ENCODE peak calls at places on chromosomes 1 and 21, in ten cellular contexts. J, O, S, I, V, K, T, A, L and E are unnamed samples.

GRCh38 chr1:172230526-172230925 is 190.0 kb upstream of the C1orf105 start:
- DNase-seq in J (no peak), O (no peak), S (no peak), I (no peak), V (no peak), K (no peak), T (no peak), A (no peak), L (no peak), E (no peak)

GRCh38 chr1:93666613-93667384 is 14.8 kb downstream of the BCAR3 start:
- DNase-seq in J (no peak), O (no peak), S (no peak), I (no peak), V (no peak), K (no peak), T (no peak), A (no peak), L (no peak), E (no peak)

GRCh38 chr1:31978853-31979400 is 34.7 kb upstream of the KHDRBS1 start:
- DNase-seq in J (no peak), O (no peak), S (peak), I (no peak), V (no peak), K (no peak), T (no peak), A (no peak), L (no peak), E (no peak)

GRCh38 chr1:3292868-3293562 is 161.4 kb upstream of the ARHGEF16 start:
- DNase-seq in J (no peak), O (no peak), S (peak), I (no peak), V (no peak), K (no peak), T (no peak), A (no peak), L (no peak), E (no peak)

GRCh38 chr1:112267929-112268328 is 128.1 kb upstream of the CTTNBP2NL start:
- DNase-seq in J (peak), O (no peak), S (no peak), I (no peak), V (no peak), K (no peak), T (peak), A (no peak), L (no peak), E (no peak)

GRCh38 chr1:202259705-202260104 is 66.1 kb downstream of the LGR6 start:
- DNase-seq in J (no peak), O (no peak), S (no peak), I (no peak), V (no peak), K (no peak), T (no peak), A (no peak), L (no peak), E (no peak)

GRCh38 chr1:26417111-26417510 is 6.5 kb downstream of the LIN28A start:
- DNase-seq in J (peak), O (peak), S (peak), I (peak), V (peak), K (peak), T (peak), A (no peak), L (peak), E (no peak)

GRCh38 chr1:204102719-204103118 is 29.8 kb downstream of the SOX13 start:
- DNase-seq in J (no peak), O (no peak), S (peak), I (no peak), V (no peak), K (no peak), T (no peak), A (no peak), L (no peak), E (no peak)

GRCh38 chr1:149849947-149850360 is 49.4 kb upstream of the BOLA1 start:
- DNase-seq in J (no peak), O (peak), S (no peak), I (no peak), V (no peak), K (no peak), T (no peak), A (no peak), L (no peak), E (no peak)

GRCh38 chr1:115837762-115838421 is 3.0 kb downstream of the NHLH2 start:
- DNase-seq in J (no peak), O (peak), S (peak), I (peak), V (no peak), K (peak), T (no peak), A (no peak), L (no peak), E (no peak)

GRCh38 chr1:210657806-210658205 is 329.1 kb downstream of the HHAT start:
- DNase-seq in J (no peak), O (no peak), S (no peak), I (no peak), V (no peak), K (no peak), T (no peak), A (no peak), L (no peak), E (no peak)

GRCh38 chr1:219567341-219567947 is 45.5 kb downstream of the ZC3H11B start:
- DNase-seq in J (no peak), O (no peak), S (no peak), I (no peak), V (no peak), K (no peak), T (no peak), A (no peak), L (peak), E (no peak)

GRCh38 chr1:222171005-222171404 is 376.9 kb downstream of the HHIPL2 start:
- DNase-seq in J (peak), O (no peak), S (peak), I (no peak), V (peak), K (no peak), T (no peak), A (no peak), L (peak), E (no peak)

GRCh38 chr1:181033128-181033798 is 520 bp upstream of the MR1 start:
- DNase-seq in J (no peak), O (no peak), S (no peak), I (no peak), V (no peak), K (no peak), T (no peak), A (no peak), L (no peak), E (no peak)

GRCh38 chr1:43477716-43478115 is 24.0 kb upstream of the HYI start:
- DNase-seq in J (no peak), O (no peak), S (no peak), I (no peak), V (no peak), K (no peak), T (no peak), A (no peak), L (no peak), E (no peak)

GRCh38 chr1:41330588-41331545 is 30.4 kb upstream of the FOXO6 start:
- DNase-seq in J (no peak), O (no peak), S (no peak), I (peak), V (no peak), K (no peak), T (no peak), A (peak), L (no peak), E (no peak)

GRCh38 chr1:89609781-89610456 is 23.0 kb upstream of the LRRC8C start:
- DNase-seq in J (no peak), O (no peak), S (no peak), I (no peak), V (no peak), K (no peak), T (no peak), A (no peak), L (no peak), E (no peak)

GRCh38 chr1:145846191-145846590 is 761 bp downstream of the NUDT17 start:
- DNase-seq in J (peak), O (peak), S (peak), I (peak), V (peak), K (no peak), T (no peak), A (no peak), L (peak), E (no peak)

GRCh38 chr1:62784509-62785365 is 805 bp downstream of the ATG4C start:
- DNase-seq in J (peak), O (no peak), S (peak), I (no peak), V (peak), K (no peak), T (no peak), A (no peak), L (peak), E (no peak)

GRCh38 chr1:107140703-107141490 is at the start of gene NTNG1:
- DNase-seq in J (peak), O (peak), S (peak), I (peak), V (peak), K (peak), T (peak), A (peak), L (peak), E (no peak)

GRCh38 chr1:202501281-202501680 is 152.8 kb downstream of the PPP1R12B start:
- DNase-seq in J (peak), O (no peak), S (peak), I (no peak), V (no peak), K (no peak), T (no peak), A (no peak), L (peak), E (no peak)

GRCh38 chr1:116999596-116999995 is 2.0 kb upstream of the CD101 start:
- DNase-seq in J (no peak), O (no peak), S (no peak), I (no peak), V (no peak), K (no peak), T (no peak), A (no peak), L (no peak), E (no peak)

DNA sequence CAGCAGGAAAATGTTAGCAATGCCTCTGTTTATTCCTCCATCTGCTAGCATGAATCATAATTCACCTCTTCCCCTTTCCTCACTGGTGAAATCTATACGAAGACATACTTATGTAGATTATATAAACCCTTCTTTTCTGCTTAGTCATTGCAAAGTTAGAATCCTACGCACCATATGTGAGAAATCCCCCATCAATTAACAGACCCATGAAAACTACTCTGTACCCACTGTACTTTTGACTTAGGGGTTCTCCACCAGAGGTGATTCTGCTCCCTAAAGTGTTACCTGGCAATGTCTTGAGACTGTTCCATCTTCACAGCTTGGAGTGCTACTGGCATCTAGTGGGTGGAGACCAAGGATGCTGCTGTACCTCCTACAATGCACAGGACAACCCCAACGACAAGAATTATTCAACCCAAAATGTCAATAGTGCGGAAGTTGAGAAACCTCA is 49.6 kb upstream of the KCTD3 start:
- DNase-seq in J (no peak), O (peak), S (peak), I (no peak), V (no peak), K (no peak), T (no peak), A (no peak), L (no peak), E (peak)
- TF ChIP-seq CTCF in J (no peak), O (no peak), S (peak), I (peak), V (no peak), K (no peak), T (no peak), A (peak), L (no peak), E (peak)

GRCh38 chr21:45259206-45259795 is 28.4 kb downstream of the POFUT2 start:
- DNase-seq in J (no peak), O (no peak), S (peak), I (no peak), V (no peak), K (peak), T (no peak), A (no peak), L (no peak), E (no peak)
- TF ChIP-seq CTCF in J (no peak), O (no peak), S (no peak), I (no peak), V (no peak), K (no peak), T (no peak), A (no peak), L (no peak), E (no peak)

GRCh38 chr1:157380523-157380922 is 171.8 kb downstream of the FCRL5 start:
- DNase-seq in J (no peak), O (no peak), S (no peak), I (no peak), V (no peak), K (no peak), T (no peak), A (no peak), L (no peak), E (no peak)

GRCh38 chr1:157382351-157382750 is 170.0 kb downstream of the FCRL5 start:
- DNase-seq in J (no peak), O (no peak), S (no peak), I (no peak), V (no peak), K (no peak), T (no peak), A (no peak), L (no peak), E (no peak)

GRCh38 chr1:157371826-157372225 is 180.5 kb downstream of the FCRL5 start:
- DNase-seq in J (no peak), O (no peak), S (no peak), I (no peak), V (no peak), K (no peak), T (no peak), A (no peak), L (no peak), E (no peak)

DNA sequence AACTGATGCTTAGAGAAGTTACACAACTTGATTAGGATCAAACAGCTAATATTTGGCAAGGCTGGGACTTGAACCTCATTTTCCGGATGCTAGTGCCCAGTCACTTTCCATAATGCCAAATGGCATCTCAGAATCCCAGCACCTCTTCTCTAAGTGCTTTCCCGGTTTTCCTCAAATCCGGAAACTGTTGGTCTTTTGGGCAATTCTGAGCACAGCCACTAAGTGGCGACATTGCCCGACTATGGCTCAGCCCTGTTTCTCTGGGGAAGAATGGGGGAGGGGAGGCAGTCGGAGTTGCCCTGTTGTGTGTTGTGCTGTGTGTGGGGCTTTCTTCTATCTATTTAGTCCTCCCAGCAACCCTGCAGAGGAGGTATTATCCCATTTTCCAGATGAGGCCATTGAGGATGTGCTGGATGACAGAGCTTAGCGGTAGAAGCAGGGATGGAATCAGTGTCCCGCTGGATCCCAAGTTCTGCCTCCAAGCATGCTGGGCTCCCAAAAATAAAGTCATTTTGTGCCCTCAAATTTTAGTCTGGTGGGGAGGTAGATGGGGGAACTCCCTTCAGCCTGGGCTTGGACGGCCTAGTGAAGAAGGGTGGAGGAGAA is 175.0 kb downstream of the FCRL5 start:
- DNase-seq in J (no peak), O (peak), S (no peak), I (peak), V (no peak), K (peak), T (no peak), A (no peak), L (no peak), E (no peak)
- TF ChIP-seq CTCF in J (peak), O (peak), S (peak), I (peak), V (peak), K (peak), T (no peak), A (peak), L (peak), E (peak)

GRCh38 chr1:213564215-213564659 is 423.5 kb upstream of the PROX1 start:
- DNase-seq in J (no peak), O (peak), S (no peak), I (no peak), V (no peak), K (no peak), T (no peak), A (no peak), L (no peak), E (no peak)
- TF ChIP-seq CTCF in J (no peak), O (peak), S (no peak), I (peak), V (peak), K (no peak), T (peak), A (peak), L (no peak), E (no peak)

DNA sequence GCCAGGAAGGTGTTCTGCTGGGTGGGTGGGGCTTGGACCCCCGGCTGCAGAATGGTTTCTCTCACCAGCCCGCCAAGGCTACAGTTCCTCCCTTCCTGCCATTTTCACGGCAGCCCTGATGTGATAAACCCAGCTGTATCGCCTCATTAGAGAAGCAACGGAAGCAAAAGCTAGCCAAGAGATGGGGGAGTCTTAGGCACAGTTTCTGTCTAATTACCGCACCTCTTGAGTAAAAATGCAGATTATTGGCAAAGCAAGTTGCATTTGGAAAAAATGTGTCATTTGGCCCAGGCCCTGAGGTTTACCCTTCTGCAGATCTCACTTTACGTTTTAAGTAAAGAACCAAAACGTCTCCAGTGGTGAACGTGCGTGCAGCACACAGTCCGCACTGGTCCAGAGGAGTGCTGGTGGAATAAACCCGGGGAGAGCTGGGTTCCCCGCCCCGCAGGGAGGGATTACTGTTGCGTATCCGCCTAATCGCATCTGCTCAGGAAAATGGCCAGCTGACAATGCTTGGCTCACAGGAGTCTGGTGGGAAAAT is 109.9 kb downstream of the GALNT2 start:
- DNase-seq in J (no peak), O (no peak), S (no peak), I (peak), V (no peak), K (no peak), T (peak), A (no peak), L (no peak), E (no peak)
- TF ChIP-seq CTCF in J (no peak), O (no peak), S (no peak), I (no peak), V (no peak), K (no peak), T (no peak), A (no peak), L (no peak), E (no peak)

GRCh38 chr1:164660415-164661174 is 101.6 kb downstream of the PBX1 start:
- DNase-seq in J (peak), O (no peak), S (no peak), I (no peak), V (no peak), K (no peak), T (no peak), A (no peak), L (no peak), E (no peak)
- TF ChIP-seq CTCF in J (no peak), O (no peak), S (no peak), I (no peak), V (no peak), K (no peak), T (no peak), A (no peak), L (no peak), E (no peak)

GRCh38 chr1:161020573-161021167 is at the start of gene F11R:
- DNase-seq in J (peak), O (peak), S (peak), I (peak), V (peak), K (peak), T (peak), A (no peak), L (peak), E (no peak)
- TF ChIP-seq CTCF in J (no peak), O (peak), S (no peak), I (no peak), V (no peak), K (peak), T (peak), A (peak), L (no peak), E (no peak)

GRCh38 chr21:27715131-27715530 is 748.2 kb upstream of the ADAMTS5 start:
- DNase-seq in J (no peak), O (no peak), S (no peak), I (no peak), V (no peak), K (no peak), T (no peak), A (no peak), L (no peak), E (no peak)
- TF ChIP-seq CTCF in J (no peak), O (no peak), S (no peak), I (no peak), V (no peak), K (no peak), T (no peak), A (no peak), L (no peak), E (no peak)